ENCODE peak calls at places on chromosomes 1 and 21, in five cellular contexts. One of them, this sample, is unnamed.

GRCh38 chr1:200099040-200099439 is 71.5 kb downstream of the NR5A2 start:
- DNase-seq in mucosa of gallbladder: no peak
- DNase-seq in HuH-7: no peak
- DNase-seq in HCEC 1CT: peak; percentile 5
- DNase-seq in A549: no peak
- DNase-seq in this sample: no peak

GRCh38 chr21:42391297-42391696 is 4.6 kb downstream of the TMPRSS3 start:
- DNase-seq in mucosa of gallbladder: no peak
- DNase-seq in HuH-7: no peak
- DNase-seq in HCEC 1CT: no peak
- DNase-seq in A549: no peak
- DNase-seq in this sample: no peak

GRCh38 chr1:116568925-116569490 is 1.8 kb downstream of the CD58 start:
- DNase-seq in mucosa of gallbladder: no peak
- DNase-seq in HuH-7: no peak
- DNase-seq in HCEC 1CT: no peak
- DNase-seq in A549: no peak
- DNase-seq in this sample: no peak

GRCh38 chr1:206479164-206480125 is 9.2 kb downstream of the IKBKE start:
- DNase-seq in mucosa of gallbladder: peak; percentile 79
- DNase-seq in HuH-7: peak; percentile 87
- DNase-seq in HCEC 1CT: peak; percentile 51
- DNase-seq in A549: peak; percentile 91
- DNase-seq in this sample: peak; percentile 86

GRCh38 chr21:39087976-39088370 is 95.3 kb downstream of the PSMG1 start:
- DNase-seq in mucosa of gallbladder: no peak
- DNase-seq in HuH-7: no peak
- DNase-seq in HCEC 1CT: no peak
- DNase-seq in A549: no peak
- DNase-seq in this sample: no peak

GRCh38 chr1:234699795-234700665 is 90.1 kb upstream of the IRF2BP2 start:
- DNase-seq in mucosa of gallbladder: no peak
- DNase-seq in HuH-7: no peak
- DNase-seq in HCEC 1CT: peak; percentile 34
- DNase-seq in A549: no peak
- DNase-seq in this sample: peak; percentile 77

GRCh38 chr1:11807087-11807486 is 1.1 kb downstream of the CLCN6 start:
- DNase-seq in mucosa of gallbladder: no peak
- DNase-seq in HuH-7: no peak
- DNase-seq in HCEC 1CT: no peak
- DNase-seq in A549: no peak
- DNase-seq in this sample: no peak

GRCh38 chr1:27405074-27405473 is 12.7 kb downstream of the GPR3 start:
- DNase-seq in mucosa of gallbladder: peak; percentile 39
- DNase-seq in HuH-7: no peak
- DNase-seq in HCEC 1CT: no peak
- DNase-seq in A549: no peak
- DNase-seq in this sample: no peak

GRCh38 chr1:93842750-93843500 is 36.1 kb downstream of the DNTTIP2 start:
- DNase-seq in mucosa of gallbladder: no peak
- DNase-seq in HuH-7: no peak
- DNase-seq in HCEC 1CT: peak; percentile 21
- DNase-seq in A549: no peak
- DNase-seq in this sample: no peak

GRCh38 chr1:236514703-236515442 is 8.9 kb upstream of the LGALS8 start:
- DNase-seq in mucosa of gallbladder: no peak
- DNase-seq in HuH-7: no peak
- DNase-seq in HCEC 1CT: no peak
- DNase-seq in A549: no peak
- DNase-seq in this sample: no peak

GRCh38 chr1:25631750-25632495 is 15.3 kb downstream of the MAN1C1 start:
- DNase-seq in mucosa of gallbladder: no peak
- DNase-seq in HuH-7: no peak
- DNase-seq in HCEC 1CT: no peak
- DNase-seq in A549: no peak
- DNase-seq in this sample: no peak

GRCh38 chr1:37932759-37933158 is 14.1 kb downstream of the INPP5B start:
- DNase-seq in mucosa of gallbladder: no peak
- DNase-seq in HuH-7: no peak
- DNase-seq in HCEC 1CT: peak; percentile 90
- DNase-seq in A549: peak; percentile 28
- DNase-seq in this sample: no peak

GRCh38 chr1:115246526-115246925 is 91.5 kb downstream of the NGF start:
- DNase-seq in mucosa of gallbladder: no peak
- DNase-seq in HuH-7: no peak
- DNase-seq in HCEC 1CT: no peak
- DNase-seq in A549: no peak
- DNase-seq in this sample: no peak

GRCh38 chr1:184022651-184023050 is 14.9 kb downstream of the COLGALT2 start:
- DNase-seq in mucosa of gallbladder: no peak
- DNase-seq in HuH-7: no peak
- DNase-seq in HCEC 1CT: peak; percentile 63
- DNase-seq in A549: no peak
- DNase-seq in this sample: no peak